ENCODE peak calls at places on chromosomes 5 and 9, in five cellular contexts. O, T, I, D and K are unnamed samples. For H3K27me3, the result is how much of the 10 kb centered on the place peaks cover.

GRCh38 chr5:79200573-79201183 is 35.3 kb upstream of the JMY start:
- DNase-seq in O (no peak), T (no peak), I (no peak), D (no peak), K (no peak)

GRCh38 chr9:134627417-134628353 is 13.9 kb upstream of the COL5A1 start:
- DNase-seq in O (peak), T (no peak), I (no peak), D (peak), K (no peak)

GRCh38 chr5:38591450-38591849 is 35.0 kb upstream of the LIFR start:
- DNase-seq in O (no peak), T (no peak), I (no peak), D (no peak), K (no peak)

GRCh38 chr9:4237748-4238511 is 61.9 kb downstream of the GLIS3 start:
- DNase-seq in O (no peak), T (no peak), I (no peak), D (peak), K (peak)

GRCh38 chr9:4798281-4798680 is 5.5 kb downstream of the RCL1 start:
- DNase-seq in O (no peak), T (no peak), I (no peak), D (no peak), K (no peak)

GRCh38 chr9:121739971-121740370 is 88.5 kb downstream of the DAB2IP start:
- DNase-seq in O (no peak), T (no peak), I (no peak), D (no peak), K (no peak)

GRCh38 chr9:76181020-76181641 is 213.1 kb downstream of the RFK start:
- DNase-seq in O (no peak), T (peak), I (no peak), D (peak), K (no peak)

GRCh38 chr9:87510251-87510683 is 12.6 kb downstream of the DAPK1 start:
- DNase-seq in O (no peak), T (no peak), I (no peak), D (no peak), K (no peak)

GRCh38 chr9:25472681-25473080 is 205.6 kb downstream of the TUSC1 start:
- DNase-seq in O (no peak), T (no peak), I (no peak), D (no peak), K (no peak)

GRCh38 chr9:96651626-96652025 is 3.5 kb downstream of the PRXL2C start:
- DNase-seq in O (no peak), T (no peak), I (no peak), D (no peak), K (no peak)

GRCh38 chr5:139755892-139756671 is 39.5 kb upstream of the PSD2 start:
- DNase-seq in O (no peak), T (no peak), I (no peak), D (peak), K (no peak)

GRCh38 chr9:97362777-97363545 is 48.9 kb upstream of the TDRD7 start:
- DNase-seq in O (no peak), T (no peak), I (peak), D (peak), K (no peak)

GRCh38 chr9:130698514-130698913 is 4.9 kb downstream of the EXOSC2 start:
- DNase-seq in O (no peak), T (no peak), I (no peak), D (no peak), K (no peak)

GRCh38 chr9:136212345-136212950 is 7.5 kb upstream of the LHX3 start:
- DNase-seq in O (no peak), T (no peak), I (no peak), D (no peak), K (no peak)

GRCh38 chr5:84088996-84089395 is 295.7 kb downstream of the EDIL3 start:
- DNase-seq in O (no peak), T (no peak), I (no peak), D (no peak), K (no peak)

GRCh38 chr5:142810081-142810480 is 39.9 kb downstream of the ARHGAP26 start:
- DNase-seq in O (no peak), T (no peak), I (no peak), D (no peak), K (no peak)

GRCh38 chr9:137602661-137603060 is 2.8 kb upstream of the ARRDC1 start:
- DNase-seq in O (no peak), T (no peak), I (no peak), D (peak), K (no peak)

GRCh38 chr5:42870882-42871418 is 59.3 kb upstream of the SELENOP start:
- DNase-seq in O (no peak), T (no peak), I (no peak), D (peak), K (no peak)

GRCh38 chr9:135085830-135086546 is 1.5 kb upstream of the OLFM1 start:
- DNase-seq in O (peak), T (peak), I (no peak), D (peak), K (peak)

GRCh38 chr9:35522189-35522588 is 32.3 kb downstream of the RUSC2 start:
- DNase-seq in O (no peak), T (no peak), I (no peak), D (no peak), K (no peak)

GRCh38 chr9:113616116-113616515 is 152.6 kb downstream of the RGS3 start:
- DNase-seq in O (peak), T (no peak), I (no peak), D (no peak), K (no peak)

GRCh38 chr5:91331705-91332104 is 51.4 kb downstream of the ARRDC3 start:
- DNase-seq in O (no peak), T (no peak), I (no peak), D (no peak), K (no peak)

GRCh38 chr9:104740596-104740995 is 6.9 kb upstream of the NIPSNAP3A start:
- DNase-seq in O (no peak), T (no peak), I (no peak), D (no peak), K (no peak)

GRCh38 chr5:137635521-137635921 is 100.4 kb downstream of the KLHL3 start:
- DNase-seq in O (no peak), T (no peak), I (no peak), D (no peak), K (no peak)

GRCh38 chr5:169302491-169303118 is 1.7 kb upstream of the SLIT3 start:
- DNase-seq in O (peak), T (peak), I (peak), D (peak), K (peak)

GRCh38 chr9:18238254-18238653 is 235.7 kb upstream of the ADAMTSL1 start:
- DNase-seq in O (no peak), T (no peak), I (no peak), D (no peak), K (no peak)

GRCh38 chr5:97047076-97047475 is 95.3 kb downstream of the LIX1 start:
- DNase-seq in O (no peak), T (no peak), I (no peak), D (no peak), K (no peak)

GRCh38 chr5:161865510-161865909 is 17.6 kb downstream of the GABRA1 start:
- DNase-seq in O (no peak), T (no peak), I (no peak), D (no peak), K (no peak)

GRCh38 chr9:87250205-87250604 is 247.5 kb upstream of the DAPK1 start:
- DNase-seq in O (no peak), T (no peak), I (no peak), D (peak), K (no peak)

GRCh38 chr9:115300116-115300515 is 182.2 kb upstream of the TNC start:
- DNase-seq in O (no peak), T (no peak), I (no peak), D (no peak), K (no peak)

GRCh38 chr9:13268469-13268868 is 11.0 kb downstream of the MPDZ start:
- DNase-seq in O (no peak), T (no peak), I (no peak), D (no peak), K (no peak)

GRCh38 chr9:125742657-125743056 is 4.5 kb upstream of the PBX3 start:
- DNase-seq in O (no peak), T (no peak), I (no peak), D (no peak), K (no peak)

GRCh38 chr5:56507348-56507930 is 274.3 kb upstream of the ANKRD55 start:
- DNase-seq in O (no peak), T (no peak), I (no peak), D (no peak), K (no peak)
- H3K27ac ChIP-seq in O (no peak), T (no peak), I (no peak), D (no peak), K (no peak)

GRCh38 chr5:154189819-154190651 is 498 bp upstream of the GALNT10 start:
- DNase-seq in O (peak), T (peak), I (no peak), D (peak), K (peak)
- TF ChIP-seq CTCF in O (peak), T (no peak), I (peak), D (peak), K (peak)

GRCh38 chr5:31661257-31661656 is 22.3 kb downstream of the PDZD2 start:
- DNase-seq in O (no peak), T (no peak), I (no peak), D (no peak), K (no peak)

GRCh38 chr5:31651241-31651640 is 12.3 kb downstream of the PDZD2 start:
- DNase-seq in O (no peak), T (no peak), I (no peak), D (no peak), K (no peak)

GRCh38 chr5:31656806-31657205 is 17.9 kb downstream of the PDZD2 start:
- DNase-seq in O (no peak), T (no peak), I (no peak), D (no peak), K (no peak)

GRCh38 chr5:31657315-31657714 is 18.4 kb downstream of the PDZD2 start:
- DNase-seq in O (no peak), T (no peak), I (no peak), D (no peak), K (peak)

GRCh38 chr5:31655491-31655890 is 16.6 kb downstream of the PDZD2 start:
- DNase-seq in O (no peak), T (no peak), I (no peak), D (no peak), K (no peak)
- H3K27me3 ChIP-seq in O (under half), T (under half), I (under half), D (under half), K (under half)

GRCh38 chr9:124660341-124660801 is 110.7 kb downstream of the NR6A1 start:
- DNase-seq in O (no peak), T (no peak), I (peak), D (peak), K (peak)
- H3K27ac ChIP-seq in O (peak), T (no peak), I (peak), D (peak), K (peak)

DNA sequence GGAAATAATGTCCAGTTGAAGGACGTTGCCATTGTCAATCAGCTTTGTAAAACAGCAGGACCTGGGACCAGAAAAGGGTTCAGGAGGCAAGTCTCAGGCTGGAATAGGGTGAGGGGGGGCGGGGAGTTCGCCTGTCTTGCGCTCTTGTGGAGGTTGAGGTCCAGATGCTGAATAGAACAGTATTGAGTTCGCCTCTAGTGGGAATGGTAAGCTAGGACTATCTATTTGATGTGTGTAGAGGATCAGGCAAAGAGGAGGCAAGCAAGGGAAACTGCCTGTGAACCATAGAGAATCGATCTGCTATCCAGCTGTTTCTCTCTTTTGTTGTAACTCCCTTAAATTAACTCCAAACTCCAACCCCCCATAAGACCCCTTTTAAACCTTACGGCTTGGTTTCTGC is 133.8 kb downstream of the SLC28A3 start:
- DNase-seq in O (no peak), T (no peak), I (no peak), D (no peak), K (no peak)
- TF ChIP-seq CTCF in O (no peak), T (no peak), I (no peak), D (no peak), K (no peak)